ENCODE peak calls at places on chromosome 12, in six cellular contexts. Y, I, P, W, M and H are unnamed samples.

GRCh38 chr12:124620606-124621295 is 53.3 kb upstream of the NCOR2 start:
- DNase-seq in I (no peak), Y (no peak), W (no peak), M (no peak), P (no peak), H (peak; percentile 24)

GRCh38 chr12:95204141-95204866 is 13.0 kb downstream of the FGD6 start:
- DNase-seq in P (no peak), I (peak; percentile 27), M (peak; percentile 52), W (no peak), Y (peak; percentile 18), H (no peak)

GRCh38 chr12:50013361-50014147 is 11.7 kb downstream of the RACGAP1 start:
- DNase-seq in W (no peak), Y (no peak), M (no peak), P (no peak), I (no peak), H (no peak)

GRCh38 chr12:130764475-130765185 is 48.5 kb upstream of the RIMBP2 start:
- DNase-seq in I (no peak), M (no peak), Y (no peak), P (no peak), W (no peak), H (no peak)

GRCh38 chr12:132623072-132623869 is 4.7 kb downstream of the P2RX2 start:
- DNase-seq in Y (no peak), I (no peak), W (no peak), M (no peak), P (no peak), H (no peak)

GRCh38 chr12:78321696-78322095 is 491.0 kb downstream of the NAV3 start:
- DNase-seq in P (no peak), Y (no peak), M (no peak), W (no peak), I (no peak), H (no peak)

GRCh38 chr12:44874981-44875416 is 1.1 kb downstream of the NELL2 start:
- DNase-seq in P (no peak), I (no peak), M (no peak), W (peak; percentile 37), Y (no peak), H (peak; percentile 23)

GRCh38 chr12:114440450-114441383 is 34.8 kb upstream of the TBX5 start:
- DNase-seq in Y (no peak), W (no peak), M (no peak), P (no peak), I (no peak), H (no peak)

GRCh38 chr12:124804011-124804621 is 59.5 kb downstream of the SCARB1 start:
- DNase-seq in W (no peak), M (peak; percentile 35), Y (no peak), I (no peak), P (peak; percentile 47), H (no peak)

GRCh38 chr12:14326699-14327098 is 38.8 kb upstream of the ATF7IP start:
- DNase-seq in I (no peak), W (no peak), Y (no peak), P (no peak), M (no peak), H (no peak)

GRCh38 chr12:5220835-5221234 is 177.2 kb downstream of the KCNA5 start:
- DNase-seq in Y (no peak), W (no peak), M (no peak), P (no peak), I (no peak), H (no peak)

GRCh38 chr12:6280672-6281071 is 29.8 kb upstream of the PLEKHG6 start:
- DNase-seq in Y (no peak), W (no peak), M (no peak), P (no peak), I (no peak), H (no peak)

GRCh38 chr12:4300870-4301269 is 20.1 kb upstream of the TIGAR start:
- DNase-seq in W (no peak), M (no peak), I (no peak), P (no peak), Y (no peak), H (no peak)

GRCh38 chr12:13853471-13853870 is 127.9 kb downstream of the GRIN2B start:
- DNase-seq in I (no peak), Y (no peak), P (no peak), M (no peak), W (no peak), H (no peak)

GRCh38 chr12:52148541-52149181 is 43.2 kb downstream of the KRT80 start:
- DNase-seq in I (no peak), P (no peak), W (no peak), Y (no peak), M (peak; percentile 54), H (no peak)

GRCh38 chr12:22518998-22519397 is 25.3 kb downstream of the C2CD5 start:
- DNase-seq in Y (no peak), I (no peak), P (no peak), W (no peak), M (no peak), H (no peak)

GRCh38 chr12:33484161-33484560 is 44.5 kb upstream of the SYT10 start:
- DNase-seq in M (no peak), I (no peak), P (no peak), W (no peak), Y (no peak), H (no peak)

GRCh38 chr12:85720308-85721033 is 115.7 kb downstream of the RASSF9 start:
- DNase-seq in I (no peak), W (no peak), M (no peak), Y (no peak), P (no peak), H (no peak)

GRCh38 chr12:94677778-94678177 is 27.4 kb upstream of the TMCC3 start:
- DNase-seq in M (no peak), I (no peak), Y (no peak), P (no peak), W (no peak), H (no peak)

GRCh38 chr12:62914443-62914909 is 20.5 kb downstream of the PPM1H start:
- DNase-seq in M (no peak), W (no peak), P (no peak), Y (no peak), I (no peak), H (no peak)

GRCh38 chr12:89134213-89134770 is 218.0 kb downstream of the DUSP6 start:
- DNase-seq in I (no peak), W (no peak), Y (no peak), M (no peak), P (no peak), H (no peak)

GRCh38 chr12:106431839-106432411 is 74.4 kb downstream of the POLR3B start:
- DNase-seq in M (no peak), I (no peak), W (no peak), Y (no peak), P (no peak), H (no peak)

GRCh38 chr12:87848248-87848868 is 180.8 kb downstream of the C12orf50 start:
- DNase-seq in Y (no peak), W (peak; percentile 49), P (no peak), M (no peak), I (peak; percentile 5), H (peak; percentile 11)

GRCh38 chr12:53575502-53576264 is 50.5 kb downstream of the ATF7 start:
- DNase-seq in I (no peak), P (no peak), Y (no peak), M (no peak), W (no peak), H (no peak)

GRCh38 chr12:75921687-75922289 is 109.8 kb downstream of the PHLDA1 start:
- DNase-seq in I (no peak), P (no peak), Y (no peak), W (no peak), M (no peak), H (no peak)
- H3K27ac ChIP-seq in I (no peak overlapping the region), P (no peak overlapping the region), Y (no peak overlapping the region), W (no peak overlapping the region), M (no peak overlapping the region), H (no peak overlapping the region)

GRCh38 chr12:3195859-3196483 is 118.8 kb downstream of the TSPAN9 start:
- DNase-seq in M (no peak), I (no peak), Y (no peak), P (no peak), W (no peak), H (peak; percentile 42)
- H3K27ac ChIP-seq in M (no peak overlapping the region), I (no peak overlapping the region), Y (no peak overlapping the region), P (no peak overlapping the region), W (no peak overlapping the region), H (peak overlapping the region; percentile 40)

DNA sequence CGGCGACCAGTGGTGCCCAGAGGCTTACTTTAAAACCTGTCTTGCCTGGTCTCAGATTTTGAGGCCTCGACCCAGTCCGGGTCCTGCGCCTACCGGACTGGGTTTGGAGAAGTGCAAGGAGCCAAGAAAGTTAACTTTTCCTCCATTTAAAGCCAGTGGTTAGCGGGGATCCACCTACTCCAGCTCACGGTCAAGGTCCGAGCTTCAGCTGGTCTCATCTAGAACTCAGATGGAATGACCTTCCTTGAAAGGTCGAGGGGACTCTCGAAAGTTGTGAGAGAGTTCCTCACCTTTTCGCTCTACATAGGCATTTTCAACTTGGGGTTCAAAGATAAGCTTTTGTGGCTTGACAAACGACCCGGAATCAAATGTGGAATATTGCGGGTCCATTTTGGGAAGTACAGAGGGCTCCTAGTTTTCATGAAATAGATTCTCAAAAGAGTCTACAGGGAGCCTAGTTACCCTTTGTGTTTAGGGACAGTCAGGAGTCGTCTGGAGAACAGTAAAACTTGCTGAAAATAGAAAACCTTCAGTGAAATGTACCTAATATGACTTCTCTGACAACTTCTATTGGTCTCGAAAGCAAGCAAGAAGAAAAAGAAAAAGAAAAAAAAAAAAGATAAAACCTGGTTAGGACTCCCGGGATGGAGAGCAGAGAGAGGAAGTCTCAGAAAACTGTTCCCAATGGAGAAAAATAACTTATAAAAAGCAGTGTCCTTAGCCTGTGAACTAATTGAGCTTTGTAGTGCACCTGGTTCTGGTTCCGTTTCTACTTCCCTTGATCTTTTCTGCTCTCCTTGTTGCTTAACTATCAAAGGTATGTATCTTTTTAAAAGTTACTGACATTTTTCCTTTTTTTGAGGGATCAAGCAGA is 1.4 kb downstream of the KCNMB4 start:
- DNase-seq in P (no peak), I (no peak), W (peak; percentile 11), Y (no peak), M (no peak), H (no peak)
- H3K27ac ChIP-seq in P (no peak overlapping the region), I (peak overlapping the region; percentile 28), W (no peak overlapping the region), Y (peak overlapping the region; percentile 27), M (no peak overlapping the region), H (peak overlapping the region; percentile 30)

DNA sequence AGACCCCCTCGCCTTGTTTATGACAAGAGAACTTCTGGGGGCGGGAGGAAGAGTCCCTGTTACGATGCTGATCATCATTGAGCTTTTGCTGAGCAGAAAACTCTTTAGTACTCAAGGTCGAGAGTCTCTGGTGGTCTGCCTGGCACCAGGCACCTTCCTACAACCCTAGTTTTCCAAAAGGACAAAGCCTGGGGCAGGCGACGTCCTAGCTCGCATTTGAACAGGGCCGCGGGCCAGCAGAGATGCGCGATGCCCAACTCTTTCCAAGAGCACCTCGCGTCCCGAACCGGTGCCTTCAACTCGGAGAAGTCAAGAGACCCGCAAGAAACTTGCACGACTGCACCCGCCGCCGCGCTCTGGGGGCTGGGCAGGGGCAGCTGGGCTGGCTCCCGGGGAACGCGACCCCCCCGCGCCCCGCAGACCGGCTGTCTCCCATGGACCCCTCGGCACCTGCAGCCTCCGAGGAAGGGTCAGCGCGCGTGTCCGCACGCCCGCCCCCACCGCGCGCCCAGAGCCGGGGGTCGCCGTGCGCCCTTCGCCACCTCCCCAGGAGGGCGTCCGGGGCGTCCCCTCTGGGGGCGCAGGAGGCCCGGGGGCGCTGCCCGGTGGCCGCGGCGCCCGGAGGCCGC is 377 bp upstream of the BCL7A start:
- DNase-seq in Y (no peak), M (peak; percentile 44), I (no peak), P (no peak), W (no peak), H (peak; percentile 12)
- H3K27ac ChIP-seq in Y (peak overlapping the region; percentile 57), M (peak overlapping the region; percentile 57), I (peak overlapping the region; percentile 78), P (peak overlapping the region; percentile 78), W (no peak overlapping the region), H (no peak overlapping the region)

GRCh38 chr12:101924647-101925046 is 47.3 kb downstream of the DRAM1 start:
- DNase-seq in I (no peak), W (no peak), Y (no peak), P (no peak), M (no peak), H (no peak)
- H3K27ac ChIP-seq in I (peak overlapping the region; percentile 70), W (no peak overlapping the region), Y (peak overlapping the region; percentile 37), P (peak overlapping the region; percentile 40), M (no peak overlapping the region), H (no peak overlapping the region)